ENCODE peak calls at places on chromosomes 6 and 20, in four cellular contexts. Z is A549, W is IMR-90, I is left ventricle myocardium inferior. N is an unnamed sample.

GRCh38 chr20:3318226-3318884 is 79.4 kb upstream of the SLC4A11 start:
- DNase-seq in I (no peak), Z (no peak), W (peak; percentile 81), N (peak; percentile 4)

GRCh38 chr6:144264270-144265060 is 20.7 kb upstream of the UTRN start:
- DNase-seq in I (no peak), W (peak; percentile 90), Z (peak; percentile 64), N (peak; percentile 94)

GRCh38 chr20:38342196-38342595 is 4.1 kb upstream of the LBP start:
- DNase-seq in I (no peak), W (no peak), Z (no peak), N (no peak)

GRCh38 chr6:17120019-17120418 is 18.2 kb downstream of the STMND1 start:
- DNase-seq in I (no peak), W (peak; percentile 89), Z (no peak), N (no peak)

GRCh38 chr20:2748551-2749342 is 51.7 kb downstream of the CPXM1 start:
- DNase-seq in I (no peak), W (no peak), Z (no peak), N (no peak)

GRCh38 chr6:71446084-71446869 is 157.7 kb downstream of the OGFRL1 start:
- DNase-seq in Z (no peak), I (no peak), W (no peak), N (no peak)

GRCh38 chr6:71460933-71461332 is 172.3 kb downstream of the OGFRL1 start:
- DNase-seq in W (peak; percentile 79), Z (no peak), I (no peak), N (peak; percentile 88)

GRCh38 chr6:141463237-141463977 is 669.3 kb upstream of the GJE1 start:
- DNase-seq in Z (no peak), W (peak; percentile 57), I (no peak), N (peak; percentile 66)

GRCh38 chr6:21918081-21918480 is 324.5 kb downstream of the SOX4 start:
- DNase-seq in W (no peak), I (no peak), Z (no peak), N (no peak)

GRCh38 chr6:169473663-169474062 is 220.0 kb upstream of the THBS2 start:
- DNase-seq in I (no peak), W (no peak), Z (no peak), N (no peak)

GRCh38 chr6:47235964-47236760 is 73.5 kb downstream of the TNFRSF21 start:
- DNase-seq in Z (no peak), W (no peak), I (peak; percentile 23), N (no peak)

GRCh38 chr20:10940941-10941340 is 267.1 kb upstream of the JAG1 start:
- DNase-seq in Z (no peak), W (no peak), I (no peak), N (no peak)

GRCh38 chr6:56913276-56914138 is 41.4 kb upstream of the BEND6 start:
- DNase-seq in W (peak; percentile 39), Z (no peak), I (no peak), N (peak; percentile 31)

GRCh38 chr20:55172310-55173002 is 697.1 kb downstream of the DOK5 start:
- DNase-seq in Z (no peak), I (no peak), W (no peak), N (no peak)

GRCh38 chr6:39892490-39893129 is 41.7 kb downstream of the MOCS1 start:
- DNase-seq in Z (peak; percentile 26), I (peak; percentile 61), W (peak; percentile 69), N (peak; percentile 26)

GRCh38 chr6:139778688-139779087 is 404.2 kb upstream of the CITED2 start:
- DNase-seq in Z (no peak), W (peak; percentile 60), I (no peak), N (peak; percentile 54)

GRCh38 chr20:19950042-19950441 is 67.1 kb upstream of the NAA20 start:
- DNase-seq in W (no peak), I (no peak), Z (no peak), N (no peak)

GRCh38 chr6:26311012-26311384 is 54.0 kb upstream of the BTN3A2 start:
- DNase-seq in I (no peak), Z (no peak), W (peak; percentile 59), N (peak; percentile 53)

GRCh38 chr6:150651808-150652473 is 52.3 kb downstream of the PLEKHG1 start:
- DNase-seq in I (no peak), W (no peak), Z (no peak), N (peak; percentile 66)

GRCh38 chr6:112470396-112470795 is 123.3 kb downstream of the RFPL4B start:
- DNase-seq in W (peak; percentile 49), I (no peak), Z (no peak), N (peak; percentile 46)

GRCh38 chr6:98832282-98833100 is 1.9 kb upstream of the POU3F2 start:
- DNase-seq in I (no peak), W (peak; percentile 74), Z (no peak), N (peak; percentile 92)

GRCh38 chr6:41663558-41663957 is 25.3 kb downstream of the MDFI start:
- DNase-seq in Z (no peak), W (no peak), I (no peak), N (no peak)

GRCh38 chr20:63750807-63751470 is 11.4 kb downstream of the SLC2A4RG start:
- DNase-seq in W (no peak), Z (no peak), I (no peak), N (no peak)

GRCh38 chr6:143427109-143427817 is 23.2 kb downstream of the ADAT2 start:
- DNase-seq in I (peak; percentile 54), Z (peak; percentile 30), W (peak; percentile 86), N (peak; percentile 77)

GRCh38 chr6:16079354-16079753 is 49.5 kb upstream of the MYLIP start:
- DNase-seq in I (no peak), Z (no peak), W (no peak), N (no peak)

GRCh38 chr6:26187981-26188635 is 100.9 kb downstream of the HFE start:
- DNase-seq in I (no peak), W (peak; percentile 43), Z (no peak), N (no peak)

GRCh38 chr20:37239026-37239451 is 22.6 kb downstream of the GHRH start:
- DNase-seq in I (no peak), W (peak; percentile 10), Z (no peak), N (peak; percentile 67)

GRCh38 chr6:45630801-45631200 is 253.1 kb upstream of the SUPT3H start:
- DNase-seq in I (no peak), W (no peak), Z (no peak), N (no peak)

GRCh38 chr6:159031826-159032225 is 13.0 kb downstream of the TAGAP start:
- DNase-seq in I (no peak), Z (no peak), W (no peak), N (no peak)

GRCh38 chr6:128464790-128465189 is 55.6 kb downstream of the PTPRK start:
- DNase-seq in W (no peak), I (no peak), Z (no peak), N (no peak)

GRCh38 chr6:15254074-15254975 is 8.5 kb downstream of the JARID2 start:
- DNase-seq in Z (no peak), W (no peak), I (no peak), N (no peak)

DNA sequence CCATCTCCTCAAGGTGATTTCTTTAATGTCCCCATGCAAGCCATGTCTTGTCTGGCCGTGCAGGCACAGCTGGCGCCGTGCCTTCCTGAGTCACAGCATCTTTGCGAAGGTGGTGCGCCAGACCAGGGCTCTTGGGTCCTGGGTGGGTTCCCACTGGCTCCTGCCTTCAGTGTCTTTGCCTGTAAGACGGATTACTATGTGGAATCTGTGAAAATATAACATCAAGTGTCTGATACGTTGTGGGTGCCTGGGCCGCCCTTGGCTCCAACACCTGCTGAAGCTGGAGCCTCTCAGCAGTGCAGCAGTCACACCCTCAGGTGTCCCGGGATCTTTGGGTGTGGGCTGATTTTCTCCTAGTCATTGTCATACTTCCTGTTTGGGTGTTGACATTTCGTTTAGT is 3.2 kb downstream of the OSBPL2 start:
- DNase-seq in I (no peak), W (no peak), Z (no peak), N (no peak)
- H3K4me3 ChIP-seq in I (no peak overlapping the region), W (no peak overlapping the region), Z (no peak overlapping the region), N (no peak overlapping the region)

GRCh38 chr20:50107796-50108331 is 5.1 kb downstream of the UBE2V1 start:
- DNase-seq in Z (no peak), I (no peak), W (no peak), N (no peak)

GRCh38 chr20:50110141-50111047 is 2.6 kb downstream of the UBE2V1 start:
- DNase-seq in Z (no peak), I (no peak), W (no peak), N (peak; percentile 74)

GRCh38 chr20:50107086-50107645 is 5.8 kb downstream of the UBE2V1 start:
- DNase-seq in W (no peak), I (no peak), Z (no peak), N (no peak)

GRCh38 chr20:50111120-50111828 is 1.7 kb downstream of the UBE2V1 start:
- DNase-seq in I (no peak), W (peak; percentile 73), Z (no peak), N (peak; percentile 61)

DNA sequence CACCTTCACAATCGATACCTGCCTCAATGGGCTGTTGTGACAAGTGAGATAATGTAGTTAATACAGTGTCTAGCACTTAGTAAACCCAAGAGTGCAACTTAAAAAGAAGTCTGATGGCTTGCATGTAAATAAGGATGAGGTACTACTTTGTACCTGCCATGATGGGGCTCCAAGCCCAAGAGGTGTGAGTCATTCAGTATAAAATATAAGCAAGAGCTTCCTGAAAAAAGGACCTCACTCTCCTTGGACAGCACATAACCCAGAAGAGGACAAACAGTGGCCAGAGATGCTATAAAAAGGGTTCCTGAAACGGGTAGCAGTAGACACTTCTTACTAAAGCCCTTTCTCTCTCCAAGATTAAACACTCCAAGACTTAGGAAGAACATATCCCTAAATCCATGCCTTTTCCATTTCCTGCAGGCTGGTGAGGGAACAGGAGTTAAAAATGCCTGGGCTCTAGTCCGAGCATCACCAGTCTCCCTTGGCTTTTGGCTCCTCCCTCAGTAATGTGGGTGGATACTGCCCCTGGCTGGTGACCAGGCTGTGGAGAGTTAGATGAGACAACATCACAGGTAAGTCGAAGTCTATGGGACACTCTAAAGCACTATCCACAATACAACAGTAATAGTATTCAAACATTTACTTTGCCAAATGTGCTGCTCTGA is 4.2 kb downstream of the UBE2V1 start:
- DNase-seq in Z (no peak), W (no peak), I (no peak), N (no peak)
- H3K4me1 ChIP-seq in Z (peaks cover 67% of the 10 kb centered on the region), W (peaks cover 32% of the 10 kb centered on the region), I (peaks cover 94% of the 10 kb centered on the region), N (peaks cover 52% of the 10 kb centered on the region)

DNA sequence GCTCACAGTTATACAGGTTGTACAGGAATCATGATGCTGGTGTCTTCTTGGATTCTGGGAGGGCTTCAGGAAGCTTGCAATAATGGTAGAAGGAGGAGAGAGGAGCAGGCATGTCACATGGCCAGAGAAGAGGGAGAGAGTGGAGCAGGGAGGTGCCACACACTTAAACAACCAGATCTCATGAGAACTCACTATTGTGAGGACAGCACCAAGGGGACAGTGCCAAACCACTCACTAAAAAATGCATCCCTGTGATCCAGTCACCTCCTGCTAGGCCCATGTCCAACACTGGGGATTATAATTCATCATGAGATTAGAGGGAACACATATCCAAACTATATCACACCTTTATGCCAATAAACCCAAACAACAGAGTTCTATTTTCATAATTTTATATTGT is 67.2 kb downstream of the TRDN start:
- DNase-seq in I (no peak), W (no peak), Z (no peak), N (no peak)
- TF ChIP-seq CTCF in I (no peak), W (no peak), Z (no peak), N (no peak)

GRCh38 chr6:31227143-31227542 is 44.7 kb downstream of the HLA-C start:
- DNase-seq in I (no peak), W (peak; percentile 19), Z (no peak), N (no peak)
- H3K4me3 ChIP-seq in I (no peak overlapping the region), W (no peak overlapping the region), Z (no peak overlapping the region), N (no peak overlapping the region)

DNA sequence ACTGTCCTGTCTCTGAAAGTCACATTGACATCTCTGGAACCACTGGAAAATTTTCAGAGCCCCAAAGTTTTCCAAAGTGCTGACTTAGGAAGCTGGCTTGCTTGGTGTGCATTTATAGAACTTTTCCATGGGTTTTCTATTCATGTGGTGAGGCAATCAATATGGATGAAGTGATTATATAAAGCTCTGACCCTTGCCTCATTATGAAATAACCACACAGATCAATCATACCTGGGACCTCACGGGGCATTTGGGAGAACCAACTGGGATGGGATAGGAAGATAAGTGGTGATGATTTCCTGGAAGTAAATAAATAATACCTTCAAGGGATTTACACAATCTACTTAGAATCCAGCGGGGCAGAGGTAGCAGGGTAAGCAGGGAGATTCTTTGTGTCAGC is 22.9 kb upstream of the SIM1 start:
- DNase-seq in W (no peak), Z (no peak), I (no peak), N (no peak)
- H3K4me1 ChIP-seq in W (no peaks in the 10 kb centered on the region), Z (no peaks in the 10 kb centered on the region), I (no peaks in the 10 kb centered on the region), N (no peaks in the 10 kb centered on the region)

N was measured in astrocyte.